ENCODE peak calls at places on chromosomes 3 and 15, in nine cellular contexts. F is coronary artery; X is CD4-positive, alpha-beta T cell; T is Calu3; U is NCI-H524; D is T-helper 2 cell; C is NCI-H2081; W is HFFc6; E is naive B cell. Y is an unnamed sample.

GRCh38 chr3:143775401-143775970 is 72.8 kb downstream of the SLC9A9 start:
- DNase-seq in W (peak), C (peak), D (peak), T (no peak), U (peak), F (no peak), X (no peak), E (peak), Y (peak)

GRCh38 chr15:64048766-64049165 is 2.5 kb upstream of the DAPK2 start:
- DNase-seq in T (no peak), C (no peak), W (no peak), D (no peak), U (no peak), E (peak), F (no peak), X (no peak), Y (no peak)

GRCh38 chr15:60079210-60079609 is 75.1 kb downstream of the FOXB1 start:
- DNase-seq in F (no peak), X (no peak), W (no peak), T (peak), U (no peak), D (peak), E (no peak), C (no peak), Y (no peak)

GRCh38 chr15:65833501-65834220 is 35.6 kb upstream of the RAB11A start:
- DNase-seq in W (no peak), F (no peak), C (peak), X (peak), E (no peak), T (no peak), D (peak), U (peak), Y (no peak)

GRCh38 chr3:73498764-73499622 is 125.7 kb downstream of the PDZRN3 start:
- DNase-seq in F (no peak), X (no peak), W (peak), D (no peak), U (no peak), C (no peak), T (no peak), E (no peak), Y (no peak)

GRCh38 chr3:185268194-185268809 is 14.5 kb upstream of the EHHADH start:
- DNase-seq in D (no peak), C (no peak), W (no peak), U (no peak), T (no peak), F (no peak), E (no peak), X (no peak), Y (no peak)

GRCh38 chr15:62450061-62450460 is 285.0 kb upstream of the C2CD4B start:
- DNase-seq in U (no peak), E (no peak), D (no peak), X (no peak), F (no peak), T (no peak), C (no peak), W (no peak), Y (no peak)

GRCh38 chr3:174016186-174016585 is 618.6 kb downstream of the NLGN1 start:
- DNase-seq in D (no peak), U (no peak), W (peak), T (no peak), X (no peak), E (no peak), C (no peak), F (no peak), Y (peak)

GRCh38 chr3:122974764-122975162 is 52.8 kb downstream of the SEMA5B start:
- DNase-seq in D (no peak), C (no peak), T (peak), X (no peak), F (no peak), E (no peak), W (no peak), U (no peak), Y (peak)

GRCh38 chr3:133591271-133591742 is 17.8 kb downstream of the CDV3 start:
- DNase-seq in U (no peak), X (no peak), T (no peak), C (no peak), D (no peak), E (no peak), W (peak), F (no peak), Y (peak)

GRCh38 chr3:9690451-9691450 is 12.9 kb upstream of the CPNE9 start:
- DNase-seq in D (no peak), T (no peak), W (no peak), C (no peak), E (peak), X (no peak), U (no peak), F (no peak), Y (peak)

GRCh38 chr3:126300761-126301481 is 56.3 kb downstream of the KLF15 start:
- DNase-seq in C (no peak), E (no peak), F (no peak), U (no peak), X (no peak), T (no peak), D (no peak), W (no peak), Y (peak)

GRCh38 chr15:39345176-39345575 is 235.7 kb upstream of the THBS1 start:
- DNase-seq in W (peak), D (no peak), U (no peak), X (no peak), C (no peak), E (no peak), T (no peak), F (no peak), Y (no peak)

GRCh38 chr15:101006931-101007687 is 88.0 kb downstream of the LRRK1 start:
- DNase-seq in E (peak), C (peak), X (peak), D (peak), F (peak), T (peak), W (peak), U (peak), Y (peak)

GRCh38 chr3:2771711-2772110 is 338.5 kb downstream of the IL5RA start:
- DNase-seq in W (no peak), U (no peak), F (no peak), X (no peak), E (no peak), D (no peak), C (no peak), T (no peak), Y (no peak)